ENCODE peak calls at places on chromosomes 1 and 21, in four cellular contexts. O, H, T and G are unnamed samples. For H3K4me1, the result is how much of the 10 kb centered on the place peaks cover.

GRCh38 chr1:245401881-245402598 is 247.3 kb downstream of the KIF26B start:
- DNase-seq in O (no peak), T (no peak), H (no peak), G (no peak)

GRCh38 chr1:109804660-109805059 is 40.9 kb upstream of the EPS8L3 start:
- DNase-seq in O (no peak), H (no peak), T (no peak), G (no peak)

GRCh38 chr21:28253378-28253777 is 739.3 kb downstream of the LTN1 start:
- DNase-seq in T (no peak), O (no peak), H (no peak), G (no peak)

GRCh38 chr21:39518055-39518844 is 66.5 kb downstream of the SH3BGR start:
- DNase-seq in T (peak), H (peak), O (no peak), G (peak)

GRCh38 chr1:5954964-5955363 is 37.3 kb downstream of the NPHP4 start:
- DNase-seq in T (no peak), O (no peak), H (no peak), G (no peak)

GRCh38 chr21:34582506-34583150 is 32.3 kb downstream of the RCAN1 start:
- DNase-seq in T (peak), H (no peak), O (no peak), G (no peak)

GRCh38 chr1:235943581-235944114 is 76.9 kb upstream of the LYST start:
- DNase-seq in T (no peak), H (no peak), O (no peak), G (no peak)

GRCh38 chr1:218344814-218345672 is at the start of gene TGFB2:
- DNase-seq in T (peak), O (no peak), H (no peak), G (peak)

GRCh38 chr1:109231085-109231484 is 17.4 kb downstream of the SARS1 start:
- DNase-seq in H (no peak), T (no peak), O (no peak), G (no peak)

GRCh38 chr21:15190837-15191236 is 126.0 kb upstream of the NRIP1 start:
- DNase-seq in H (no peak), O (no peak), T (no peak), G (no peak)

GRCh38 chr1:37634554-37635308 is at the start of gene RSPO1:
- DNase-seq in H (no peak), T (no peak), O (no peak), G (peak)

GRCh38 chr21:25273945-25274344 is 333.3 kb downstream of the MRPL39 start:
- DNase-seq in H (no peak), T (no peak), O (no peak), G (no peak)

GRCh38 chr1:89765774-89766173 is 55.1 kb upstream of the LRRC8D start:
- DNase-seq in O (no peak), T (no peak), H (no peak), G (no peak)

GRCh38 chr1:116001739-116002487 is 25.6 kb downstream of the SLC22A15 start:
- DNase-seq in O (peak), T (no peak), H (no peak), G (no peak)

GRCh38 chr1:110879758-110880606 is 7.0 kb downstream of the CD53 start:
- DNase-seq in T (no peak), O (no peak), H (peak), G (peak)

GRCh38 chr1:167714098-167714850 is 7.5 kb upstream of the MPZL1 start:
- DNase-seq in O (peak), T (peak), H (peak), G (peak)

GRCh38 chr1:32538887-32539583 is at the start of gene ZBTB8A:
- DNase-seq in O (peak), T (peak), H (no peak), G (peak)

GRCh38 chr1:44707959-44708831 is 22.8 kb downstream of the RNU5D-1 start:
- DNase-seq in H (peak), O (no peak), T (no peak), G (no peak)

GRCh38 chr1:162916821-162917613 is 56.0 kb upstream of the CCDC190 start:
- DNase-seq in T (no peak), H (no peak), O (no peak), G (no peak)

GRCh38 chr21:43645414-43645891 is 13.8 kb downstream of the HSF2BP start:
- DNase-seq in T (peak), O (peak), H (no peak), G (peak)

GRCh38 chr1:200917291-200917817 is 22.7 kb downstream of the INAVA start:
- DNase-seq in O (no peak), T (peak), H (no peak), G (no peak)

GRCh38 chr1:203462143-203462542 is 13.5 kb upstream of the PRELP start:
- DNase-seq in T (no peak), H (no peak), O (no peak), G (no peak)

GRCh38 chr1:19199393-19200280 is 10.4 kb downstream of the UBR4 start:
- DNase-seq in H (no peak), T (no peak), O (no peak), G (no peak)

GRCh38 chr1:233959971-233960710 is 55.7 kb downstream of the SLC35F3 start:
- DNase-seq in T (no peak), O (no peak), H (no peak), G (no peak)

GRCh38 chr1:230386863-230387262 is 39.3 kb downstream of the PGBD5 start:
- DNase-seq in O (no peak), H (no peak), T (no peak), G (no peak)

GRCh38 chr21:28436286-28436932 is 556.3 kb downstream of the LTN1 start:
- DNase-seq in O (no peak), H (no peak), T (no peak), G (no peak)

GRCh38 chr1:158153781-158154444 is 26.8 kb upstream of the CD1D start:
- DNase-seq in O (no peak), T (no peak), H (no peak), G (no peak)

GRCh38 chr1:101235696-101236545 is 898 bp upstream of the S1PR1 start:
- DNase-seq in T (peak), O (peak), H (peak), G (no peak)

GRCh38 chr1:234976880-234977680 is 151.6 kb downstream of the TOMM20 start:
- DNase-seq in H (no peak), T (no peak), O (no peak), G (no peak)

GRCh38 chr1:27393641-27394281 is 1.3 kb downstream of the GPR3 start:
- DNase-seq in H (no peak), T (no peak), O (no peak), G (no peak)

GRCh38 chr1:118960026-118960561 is 28.0 kb downstream of the TBX15 start:
- DNase-seq in O (peak), H (no peak), T (no peak), G (no peak)

GRCh38 chr1:197692965-197693364 is 82.3 kb downstream of the DENND1B start:
- DNase-seq in H (no peak), O (no peak), T (no peak), G (no peak)

GRCh38 chr1:151990856-151991198 is 2.8 kb downstream of the S100A10 start:
- DNase-seq in O (no peak), H (no peak), T (peak), G (peak)

GRCh38 chr1:100538935-100539835 is 1.2 kb downstream of the GPR88 start:
- DNase-seq in T (peak), H (no peak), O (peak), G (no peak)

GRCh38 chr1:25472494-25472893 is 41.8 kb downstream of the MACO1 start:
- DNase-seq in T (no peak), O (no peak), H (no peak), G (no peak)

GRCh38 chr1:62962794-62963776 is 179.2 kb downstream of the ATG4C start:
- DNase-seq in H (no peak), O (no peak), T (peak), G (peak)

GRCh38 chr1:235901461-235901860 is 34.8 kb upstream of the LYST start:
- DNase-seq in O (no peak), H (no peak), T (no peak), G (no peak)

GRCh38 chr21:41071410-41071809 is 96.5 kb upstream of the BACE2 start:
- DNase-seq in O (no peak), H (no peak), T (no peak), G (no peak)

GRCh38 chr1:171743014-171743870 is 1.4 kb upstream of the VAMP4 start:
- DNase-seq in T (no peak), O (no peak), H (no peak), G (peak)

GRCh38 chr1:8463144-8463927 is 145.4 kb downstream of the SLC45A1 start:
- DNase-seq in T (peak), H (no peak), O (no peak), G (peak)

GRCh38 chr1:8460784-8461183 is 142.9 kb downstream of the SLC45A1 start:
- DNase-seq in O (no peak), T (no peak), H (no peak), G (no peak)

GRCh38 chr1:8461341-8462110 is 143.6 kb downstream of the SLC45A1 start:
- DNase-seq in O (no peak), T (no peak), H (no peak), G (no peak)

GRCh38 chr1:8464377-8464776 is 146.5 kb downstream of the SLC45A1 start:
- DNase-seq in T (no peak), O (no peak), H (no peak), G (no peak)

GRCh38 chr1:8462298-8462946 is 144.5 kb downstream of the SLC45A1 start:
- DNase-seq in H (no peak), O (no peak), T (no peak), G (no peak)
- H3K4me1 ChIP-seq in H (under half), O (under half), T (under half), G (under half)

GRCh38 chr1:2255047-2255419 is 26.9 kb downstream of the SKI start:
- DNase-seq in H (no peak), O (no peak), T (no peak), G (no peak)
- H3K4me1 ChIP-seq in H (half or more), O (under half), T (under half), G (half or more)

GRCh38 chr21:42405064-42406059 is 1.7 kb downstream of the UBASH3A start:
- DNase-seq in H (no peak), T (no peak), O (no peak), G (peak)
- H3K4me1 ChIP-seq in H (half or more), T (under half), O (under half), G (under half)

GRCh38 chr1:61641578-61642336 is 83.2 kb downstream of the TM2D1 start:
- DNase-seq in T (peak), O (peak), H (peak), G (peak)
- H3K4me1 ChIP-seq in T (under half), O (under half), H (under half), G (under half)

GRCh38 chr21:44872266-44872567 is 1.3 kb downstream of the PTTG1IP start:
- DNase-seq in H (no peak), O (no peak), T (no peak), G (no peak)

GRCh38 chr21:44870748-44871495 is 2.6 kb downstream of the PTTG1IP start:
- DNase-seq in T (peak), O (peak), H (no peak), G (peak)

GRCh38 chr21:44869860-44870747 is 3.4 kb downstream of the PTTG1IP start:
- DNase-seq in O (peak), H (no peak), T (no peak), G (peak)

GRCh38 chr21:44872568-44873355 is 728 bp downstream of the PTTG1IP start:
- DNase-seq in O (peak), H (no peak), T (peak), G (peak)

DNA sequence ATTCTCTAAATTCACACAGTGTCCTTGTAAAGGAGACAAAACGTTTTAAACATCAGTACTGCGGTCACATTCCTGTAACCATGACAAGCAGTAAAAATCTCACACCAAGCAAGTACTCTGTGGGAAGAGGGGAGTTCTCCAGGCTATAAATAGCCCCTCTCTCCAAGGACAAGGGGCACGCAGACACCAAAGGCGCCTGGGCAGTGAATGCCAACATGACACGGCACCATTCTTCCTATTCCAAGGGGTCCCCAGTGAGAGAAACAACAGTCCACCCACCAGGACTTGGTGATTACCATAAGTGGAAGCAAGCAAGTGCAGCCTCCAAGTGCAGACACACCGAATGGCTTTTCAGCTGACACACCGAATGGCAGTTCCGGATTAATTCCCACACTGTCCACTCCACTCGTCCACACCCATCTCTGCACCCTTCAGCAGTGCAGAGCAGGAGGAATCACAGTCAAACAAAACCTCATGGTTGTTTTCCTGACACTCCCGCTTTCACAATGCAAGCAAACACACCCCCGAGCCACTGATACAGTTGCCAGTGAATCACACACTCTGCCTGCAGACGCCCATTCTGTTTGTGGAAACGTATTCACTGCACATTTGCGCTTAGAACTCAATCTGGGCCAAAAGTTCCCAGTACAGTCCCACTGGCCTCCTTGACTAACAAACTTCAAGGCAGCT is 1.8 kb downstream of the PTTG1IP start:
- DNase-seq in T (peak), H (no peak), O (peak), G (peak)
- H3K4me1 ChIP-seq in T (under half), H (half or more), O (under half), G (half or more)